ENCODE peak calls at places on chromosomes 6 and 20, in five cellular contexts. V is PC-3, W is HCT116, C is GM23338, X is fibroblast of lung. B is an unnamed sample.

GRCh38 chr6:164756142-164756541 is 553.3 kb downstream of the C6orf118 start:
- DNase-seq in V (no peak), W (no peak), C (no peak), X (peak; percentile 82), B (peak; percentile 9)

GRCh38 chr20:19974621-19975435 is 42.3 kb upstream of the NAA20 start:
- DNase-seq in W (no peak), C (no peak), X (peak; percentile 94), V (peak; percentile 87), B (no peak)

GRCh38 chr6:162798546-162798945 is 70.8 kb downstream of the PACRG start:
- DNase-seq in C (no peak), X (no peak), W (no peak), V (peak; percentile 13), B (no peak)

GRCh38 chr6:43924222-43924702 is 154.3 kb downstream of the VEGFA start:
- DNase-seq in X (peak; percentile 40), W (no peak), V (no peak), C (no peak), B (no peak)

GRCh38 chr6:134400941-134401340 is 83.0 kb upstream of the SGK1 start:
- DNase-seq in W (no peak), C (no peak), V (peak; percentile 75), X (no peak), B (no peak)

GRCh38 chr20:21102252-21102609 is 3.9 kb downstream of the LINC00237 start:
- DNase-seq in X (no peak), V (no peak), W (no peak), C (peak; percentile 59), B (peak; percentile 50)

GRCh38 chr6:26268659-26269402 is 96.2 kb upstream of the BTN3A2 start:
- DNase-seq in C (peak; percentile 96), V (peak; percentile 83), W (no peak), X (peak; percentile 81), B (peak; percentile 87)

GRCh38 chr6:31794866-31795615 is 511 bp downstream of the VARS1 start:
- DNase-seq in V (no peak), C (peak; percentile 27), X (peak; percentile 52), W (no peak), B (no peak)

GRCh38 chr20:40522405-40522804 is 166.6 kb downstream of the MAFB start:
- DNase-seq in W (no peak), X (no peak), V (no peak), C (no peak), B (no peak)

GRCh38 chr20:842547-842940 is 9.0 kb downstream of the FAM110A start:
- DNase-seq in W (no peak), V (no peak), C (no peak), X (no peak), B (no peak)

GRCh38 chr6:134564705-134565104 is 246.8 kb upstream of the SGK1 start:
- DNase-seq in V (no peak), W (no peak), C (no peak), X (no peak), B (no peak)

GRCh38 chr6:100665041-100665380 is 200.3 kb upstream of the SIM1 start:
- DNase-seq in V (no peak), W (no peak), X (no peak), C (peak; percentile 15), B (no peak)

GRCh38 chr6:25713802-25714201 is 40.7 kb upstream of the SLC17A4 start:
- DNase-seq in W (no peak), V (no peak), X (peak; percentile 1), C (no peak), B (no peak)

GRCh38 chr6:52605610-52606185 is 28.8 kb upstream of the TRAM2 start:
- DNase-seq in C (no peak), W (no peak), X (no peak), V (no peak), B (no peak)

GRCh38 chr6:10725046-10725445 is 2.2 kb downstream of the TMEM14C start:
- DNase-seq in X (no peak), V (no peak), W (no peak), C (no peak), B (no peak)

GRCh38 chr6:38100380-38100779 is 280.9 kb downstream of the ZFAND3 start:
- DNase-seq in X (no peak), V (no peak), W (no peak), C (no peak), B (no peak)

GRCh38 chr6:160810238-160810637 is 108.2 kb downstream of the PLG start:
- DNase-seq in C (no peak), X (no peak), W (no peak), V (peak; percentile 95), B (no peak)

GRCh38 chr6:84979541-84979940 is 215.1 kb upstream of the TBX18 start:
- DNase-seq in V (peak; percentile 23), C (no peak), W (no peak), X (no peak), B (no peak)

GRCh38 chr20:49225896-49226295 is 6.7 kb downstream of the DDX27 start:
- DNase-seq in X (no peak), V (no peak), C (no peak), W (no peak), B (no peak)

GRCh38 chr6:169162968-169163903 is 90.4 kb downstream of the THBS2 start:
- DNase-seq in V (peak; percentile 90), X (peak; percentile 99), W (peak; percentile 74), C (no peak), B (no peak)

DNA sequence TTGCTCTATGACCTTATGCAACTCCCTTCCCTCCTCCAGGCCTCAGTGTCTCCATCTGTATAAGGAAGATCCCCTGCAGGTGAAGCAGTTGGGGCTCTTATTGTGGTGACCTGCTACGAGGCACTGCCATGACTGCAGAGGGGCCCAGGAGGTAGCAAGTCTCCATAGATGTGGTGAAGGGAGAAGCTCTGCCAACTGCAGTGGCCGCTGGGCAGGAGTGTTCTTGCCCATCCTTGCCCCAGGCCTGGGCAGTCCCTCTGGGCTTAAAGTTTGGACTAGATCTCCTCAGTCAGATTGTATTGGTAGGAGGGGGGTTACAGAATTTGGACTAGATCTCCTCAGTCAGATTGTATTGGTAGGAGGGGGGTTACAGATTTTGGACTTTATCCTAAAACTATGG is 12.2 kb downstream of the KCNK17 start:
- DNase-seq in X (no peak), V (no peak), W (no peak), C (no peak), B (no peak)
- H3K4me2 ChIP-seq in X (no peak overlapping the region), V (no peak overlapping the region), W (no peak overlapping the region), C (no peak overlapping the region), B (no peak overlapping the region)

DNA sequence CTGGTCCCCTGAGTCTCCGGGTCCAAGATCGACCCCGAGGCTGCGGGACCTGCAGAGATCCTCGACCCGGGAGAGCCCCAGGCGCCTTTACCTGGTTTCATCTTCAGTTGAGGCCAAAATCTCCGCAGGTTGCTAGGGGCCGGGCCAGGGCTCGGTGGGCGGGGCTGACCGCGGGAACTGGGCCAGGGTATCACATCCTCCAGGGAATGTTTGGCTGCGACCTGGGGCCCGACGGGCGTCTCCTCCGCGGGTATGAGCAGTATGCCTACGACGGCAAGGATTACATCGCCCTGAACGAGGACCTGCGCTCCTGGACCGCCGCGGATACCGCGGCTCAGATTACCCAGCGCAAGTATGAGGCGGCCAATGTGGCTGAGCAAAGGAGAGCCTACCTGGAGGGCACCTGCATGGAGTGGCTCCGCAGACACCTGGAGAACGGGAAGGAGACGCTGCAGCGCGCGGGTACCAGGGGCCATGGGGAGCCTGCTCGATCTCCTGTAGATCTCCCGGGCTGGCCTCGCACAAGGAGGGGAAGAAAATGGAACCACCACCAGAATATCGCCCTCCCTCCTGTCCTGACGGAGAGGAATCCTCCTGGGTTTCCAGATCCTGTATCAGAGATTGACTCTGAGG is 53.8 kb upstream of the POLR1H start:
- DNase-seq in W (no peak), V (no peak), X (no peak), C (peak; percentile 89), B (peak; percentile 63)
- H3K4me2 ChIP-seq in W (no peak overlapping the region), V (no peak overlapping the region), X (peak overlapping the region; percentile 81), C (peak overlapping the region; percentile 93), B (peak overlapping the region; percentile 77)

DNA sequence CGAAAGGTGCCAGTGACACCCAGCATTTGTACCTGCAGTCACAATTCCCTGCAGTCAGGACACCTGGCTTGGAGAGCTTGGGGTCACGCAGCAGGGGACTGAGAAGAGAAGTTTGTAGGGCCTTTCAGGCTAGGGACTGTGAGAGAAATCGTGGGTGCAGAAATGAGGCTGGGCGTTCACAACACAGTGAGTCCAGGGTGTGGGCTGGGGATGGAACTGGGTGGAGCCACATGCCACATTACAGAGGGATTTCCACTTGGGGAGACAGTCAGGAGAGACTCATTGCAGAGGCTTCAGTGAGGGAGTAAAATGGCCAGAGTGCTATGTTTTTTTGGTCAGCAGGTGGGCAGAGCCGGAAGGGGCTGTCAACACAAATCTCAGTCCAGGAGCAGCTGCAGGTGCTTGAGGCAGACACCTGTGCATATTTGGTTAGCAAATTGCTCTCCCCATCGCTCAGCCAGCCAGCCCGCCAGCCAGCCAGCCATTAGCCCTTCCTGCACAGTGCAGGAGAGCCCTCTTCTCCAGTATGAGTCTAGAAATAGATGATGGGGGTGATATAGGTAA is 7.4 kb downstream of the ITPR3 start:
- DNase-seq in V (no peak), C (no peak), W (no peak), X (no peak), B (no peak)
- H3K4me2 ChIP-seq in V (no peak overlapping the region), C (no peak overlapping the region), W (no peak overlapping the region), X (no peak overlapping the region), B (no peak overlapping the region)

DNA sequence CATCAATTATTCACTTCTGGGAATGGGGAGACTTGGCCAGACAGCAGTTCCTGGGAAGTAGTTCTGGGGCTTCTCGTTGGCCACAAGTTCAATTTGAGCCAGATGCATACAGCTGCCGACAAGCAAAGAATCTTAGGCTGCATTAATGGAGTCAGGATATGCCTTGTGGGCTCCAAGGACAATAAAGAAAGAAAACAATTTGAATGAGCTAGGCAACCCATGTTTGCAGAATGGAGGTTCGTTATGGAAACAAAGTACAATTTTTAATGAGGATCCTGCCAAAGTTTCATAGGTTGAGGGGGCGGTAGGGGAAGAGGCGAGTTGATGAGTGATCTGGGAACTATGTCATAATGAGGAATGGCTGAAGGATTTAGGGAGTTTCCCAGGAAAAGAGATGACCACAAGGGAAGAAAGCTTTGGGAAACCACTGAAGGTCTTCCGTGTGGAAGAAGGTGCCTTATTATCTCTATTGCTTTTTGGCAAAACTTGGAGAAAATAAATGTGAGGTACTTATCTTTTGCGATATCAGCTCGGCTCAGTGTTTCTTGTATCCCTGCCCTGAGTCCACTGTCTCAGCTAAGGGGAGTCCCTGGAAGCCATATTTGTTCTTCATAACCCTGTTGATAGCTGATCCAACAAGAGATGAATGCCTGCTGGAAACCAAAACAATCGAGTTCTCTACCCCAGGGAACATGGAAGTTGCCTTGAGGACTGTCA is 181.0 kb upstream of the ZNF217 start:
- DNase-seq in X (peak; percentile 97), V (peak; percentile 100), W (peak; percentile 54), C (no peak), B (no peak)
- H3K4me2 ChIP-seq in X (peak overlapping the region; percentile 38), V (peak overlapping the region; percentile 83), W (peak overlapping the region; percentile 68), C (no peak overlapping the region), B (no peak overlapping the region)

DNA sequence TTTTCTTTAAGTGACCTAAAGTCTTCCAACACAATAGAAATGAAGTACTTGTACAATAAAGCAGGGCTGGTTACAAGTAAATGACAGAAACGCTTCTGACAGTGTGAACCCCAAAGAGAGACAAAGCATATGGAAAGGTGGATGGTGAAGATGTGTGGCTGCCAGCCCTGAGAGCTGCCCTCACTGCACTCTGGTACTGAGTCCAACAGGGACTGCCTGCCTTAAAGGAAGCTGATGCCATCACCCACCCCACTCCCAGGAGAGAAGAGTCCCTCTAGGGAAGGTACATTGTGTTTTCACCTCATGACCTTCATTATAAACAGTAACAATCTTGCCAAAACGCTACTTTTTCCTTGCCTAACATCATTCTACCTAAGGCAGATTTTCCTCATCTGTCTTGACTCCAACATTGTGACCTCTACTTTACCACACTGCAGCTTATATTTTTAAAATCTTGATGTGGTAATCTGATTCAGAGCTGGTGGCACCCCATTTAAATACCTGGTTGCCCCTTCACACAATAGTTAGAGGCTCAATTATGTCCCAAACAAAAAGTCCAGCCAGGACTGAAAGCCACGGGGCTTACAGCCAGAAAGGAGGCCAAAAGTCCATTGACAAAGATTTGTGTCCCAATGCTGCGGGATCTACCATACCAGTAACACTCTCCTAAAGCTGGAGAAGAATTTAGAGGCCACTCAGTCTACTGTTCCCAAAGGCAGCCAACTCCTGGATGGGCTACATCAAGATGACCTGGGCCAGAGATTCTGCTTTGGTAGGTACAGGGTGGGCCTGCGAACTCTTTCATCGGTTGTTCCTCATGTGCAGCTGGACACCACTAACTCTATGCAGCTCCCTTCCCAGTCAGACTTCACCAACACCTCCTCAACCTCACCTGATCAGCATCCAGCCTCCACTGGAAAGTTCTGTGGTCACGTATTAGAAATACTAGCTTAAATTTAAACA is 4.4 kb downstream of the APMAP start:
- DNase-seq in X (no peak), V (no peak), C (no peak), W (no peak), B (no peak)
- H3K4me2 ChIP-seq in X (no peak overlapping the region), V (no peak overlapping the region), C (no peak overlapping the region), W (no peak overlapping the region), B (no peak overlapping the region)